ENCODE peak calls at places on chromosomes 7 and 10, in four cellular contexts. Y is NCI-H2081 treated with DMSO at 0.1 percent for 48 hours; V is activated naive CD8-positive, alpha-beta T cell treated with anti-CD3 and anti-CD28 coated beads, Interleukin-2, amount 50 U/mL, for 24 hours; E is hippocampal formation. N is an unnamed sample.

GRCh38 chr7:43467406-43467805 is 115.5 kb upstream of the STK17A start:
- DNase-seq in Y (no peak), V (no peak), E (no peak), N (no peak)

GRCh38 chr10:74544106-74544505 is 282.3 kb upstream of the KAT6B start:
- DNase-seq in Y (no peak), V (no peak), E (no peak), N (no peak)

GRCh38 chr10:128274938-128275337 is 148.7 kb upstream of the MKI67 start:
- DNase-seq in Y (no peak), V (peak), E (no peak), N (no peak)

GRCh38 chr10:7444576-7445226 is 33.9 kb upstream of the SFMBT2 start:
- DNase-seq in Y (no peak), V (no peak), E (peak), N (peak)

GRCh38 chr7:157816086-157816485 is 479.3 kb downstream of the DNAJB6 start:
- DNase-seq in Y (no peak), V (no peak), E (no peak), N (no peak)

GRCh38 chr7:1249731-1250130 is 17.1 kb downstream of the UNCX start:
- DNase-seq in Y (no peak), V (no peak), E (no peak), N (no peak)

GRCh38 chr7:21261627-21262564 is 166.0 kb upstream of the SP4 start:
- DNase-seq in Y (no peak), V (peak), E (peak), N (peak)

GRCh38 chr10:114623661-114624294 is 34.3 kb downstream of the ABLIM1 start:
- DNase-seq in Y (peak), V (no peak), E (no peak), N (no peak)

GRCh38 chr7:127809285-127809702 is 157.3 kb downstream of the SND1 start:
- DNase-seq in Y (peak), V (no peak), E (no peak), N (no peak)